ENCODE peak calls at places on chromosomes 11 and 22, in four cellular contexts. I, K, M and V are unnamed samples.

GRCh38 chr22:39087098-39087497 is 9.9 kb upstream of the APOBEC3H start:
- DNase-seq in I (no peak), K (no peak), M (no peak), V (no peak)

GRCh38 chr22:33654173-33654890 is 265.9 kb downstream of the LARGE1 start:
- DNase-seq in I (no peak), K (no peak), M (no peak), V (no peak)

GRCh38 chr11:119591836-119592310 is 137.1 kb downstream of the NECTIN1 start:
- DNase-seq in I (no peak), K (no peak), M (no peak), V (no peak)

GRCh38 chr11:68420171-68420570 is 40.4 kb upstream of the PPP6R3 start:
- DNase-seq in I (no peak), K (no peak), M (no peak), V (no peak)

GRCh38 chr11:47442514-47442913 is 6.4 kb downstream of the RAPSN start:
- DNase-seq in I (no peak), K (no peak), M (no peak), V (no peak)

GRCh38 chr11:121321614-121322243 is 29.2 kb downstream of the SC5D start:
- DNase-seq in I (no peak), K (peak; percentile 28), M (no peak), V (no peak)

GRCh38 chr11:93875637-93876036 is 25.2 kb upstream of the VSTM5 start:
- DNase-seq in I (no peak), K (no peak), M (no peak), V (no peak)

GRCh38 chr11:64787526-64788320 is 9.4 kb upstream of the SF1 start:
- DNase-seq in I (peak; percentile 72), K (peak; percentile 27), M (peak; percentile 42), V (no peak)

GRCh38 chr11:4074266-4074665 is 20.3 kb upstream of the RRM1 start:
- DNase-seq in I (no peak), K (no peak), M (no peak), V (no peak)

GRCh38 chr11:26324270-26324669 is 7.7 kb upstream of the ANO3 start:
- DNase-seq in I (no peak), K (no peak), M (no peak), V (no peak)

GRCh38 chr11:1560011-1560579 is 12.0 kb downstream of the DUSP8 start:
- DNase-seq in I (no peak), K (no peak), M (no peak), V (no peak)

GRCh38 chr11:36364551-36364950 is 68.5 kb downstream of the PRR5L start:
- DNase-seq in I (no peak), K (no peak), M (no peak), V (no peak)

GRCh38 chr11:112751763-112752162 is 209.5 kb upstream of the NCAM1 start:
- DNase-seq in I (no peak), K (no peak), M (no peak), V (no peak)

GRCh38 chr11:112748713-112749481 is 212.3 kb upstream of the NCAM1 start:
- DNase-seq in I (no peak), K (no peak), M (peak; percentile 36), V (no peak)

GRCh38 chr11:112744041-112744440 is 217.2 kb upstream of the NCAM1 start:
- DNase-seq in I (no peak), K (no peak), M (no peak), V (no peak)

GRCh38 chr11:112751312-112751711 is 209.9 kb upstream of the NCAM1 start:
- DNase-seq in I (no peak), K (no peak), M (no peak), V (no peak)

DNA sequence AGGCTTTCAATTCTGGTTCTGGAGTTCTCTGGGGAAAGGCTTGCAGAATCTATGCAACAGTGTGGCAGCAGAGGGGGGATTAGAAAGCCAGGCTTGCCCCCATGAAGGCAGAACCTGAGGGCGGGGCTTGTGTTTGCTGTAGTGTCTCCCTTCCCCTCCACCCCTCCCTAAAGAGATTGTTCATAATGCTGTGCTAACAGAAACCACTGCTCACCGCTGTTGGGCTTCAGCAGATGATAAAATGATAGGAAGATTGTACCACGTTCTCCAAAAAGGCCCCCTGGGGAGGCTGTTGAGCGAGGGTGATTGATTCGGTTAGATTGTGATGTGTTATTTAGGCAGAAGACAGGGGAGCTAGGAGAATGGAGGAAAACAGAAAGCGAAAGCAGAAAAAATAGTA is 215.3 kb upstream of the NCAM1 start:
- DNase-seq in I (no peak), K (no peak), M (no peak), V (no peak)
- H3K27me3 ChIP-seq in I (no peaks in the 10 kb centered on the region), K (peaks cover 12% of the 10 kb centered on the region), M (no peaks in the 10 kb centered on the region), V (peaks cover 4% of the 10 kb centered on the region)

DNA sequence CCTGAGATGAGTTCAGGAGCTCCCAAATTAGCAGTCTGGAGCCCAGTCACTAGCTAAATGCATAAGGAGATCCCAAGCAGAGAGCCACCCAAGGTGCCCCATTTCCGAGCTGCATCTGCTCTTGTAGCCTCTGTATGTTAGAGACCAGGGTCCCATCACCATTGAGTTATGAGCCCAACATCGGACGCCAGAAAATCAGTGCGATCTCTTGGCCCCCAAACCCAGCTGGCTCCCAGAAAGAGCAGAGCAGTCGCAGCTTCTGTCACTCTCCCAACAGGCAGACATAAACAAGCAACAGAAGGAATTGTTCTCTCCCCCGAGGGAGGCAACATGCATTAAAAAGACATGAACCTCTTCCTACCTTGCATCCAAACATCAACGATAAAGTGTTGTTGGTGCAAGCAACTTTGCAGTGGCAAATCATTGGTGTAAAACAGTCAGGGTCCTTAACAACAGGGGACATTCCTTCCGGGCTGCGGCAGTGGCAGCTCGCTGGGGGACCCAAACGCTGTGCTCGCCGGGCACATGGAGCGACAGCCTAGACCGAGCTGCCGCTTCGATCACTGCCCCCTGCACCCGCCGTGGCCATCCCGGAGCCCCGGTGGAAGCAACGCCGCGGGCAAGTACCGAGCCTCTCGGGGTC is 907.1 kb downstream of the DLG2 start:
- DNase-seq in I (no peak), K (no peak), M (peak; percentile 10), V (no peak)
- H3K4me3 ChIP-seq in I (peak overlapping the region; percentile 44), K (peak overlapping the region; percentile 8), M (peak overlapping the region; percentile 49), V (peak overlapping the region; percentile 49)

DNA sequence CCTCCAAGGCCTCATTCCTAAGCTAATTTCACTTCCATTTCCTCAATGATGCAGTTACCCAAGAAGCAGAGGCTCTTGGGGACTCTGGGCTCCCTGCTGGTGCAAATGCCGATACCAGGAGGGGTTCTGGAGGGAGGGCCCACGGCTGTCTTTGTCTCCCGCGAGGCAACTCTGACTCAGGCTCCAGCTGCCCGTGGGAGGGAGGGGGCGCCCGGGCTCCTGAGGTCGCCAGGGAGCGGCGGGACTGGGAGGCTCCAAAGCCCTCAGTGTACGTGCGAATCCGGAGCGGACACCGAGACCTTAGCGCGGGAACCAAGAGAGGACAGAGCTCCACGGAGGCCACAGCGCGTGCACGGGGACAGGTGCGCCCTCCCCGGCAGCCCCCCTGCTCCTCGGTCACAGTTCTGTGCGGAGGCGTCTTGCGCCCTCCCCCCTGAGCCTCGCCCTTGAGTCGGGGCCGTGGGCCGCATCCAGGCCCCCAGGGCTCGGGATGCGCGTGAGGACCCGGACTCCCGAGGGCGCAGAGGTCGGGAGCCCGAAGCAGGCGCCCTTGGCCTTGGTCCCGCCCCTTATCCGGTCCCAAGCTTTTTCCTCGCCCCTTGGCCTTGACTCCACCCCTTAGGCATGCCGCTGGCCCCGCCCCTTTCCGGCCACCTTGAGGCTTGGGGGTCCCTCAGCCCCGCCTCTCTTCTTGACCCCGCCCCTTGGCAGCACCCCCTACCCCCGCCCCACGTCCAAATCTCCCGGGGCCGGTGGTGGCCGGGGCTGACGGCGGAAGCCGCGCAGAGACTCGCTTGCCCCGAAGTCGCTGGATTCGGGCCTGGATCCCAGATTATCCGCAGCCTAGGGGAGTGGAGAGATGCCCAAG is 4.7 kb upstream of the SHISA8 start:
- DNase-seq in I (peak; percentile 52), K (no peak), M (peak; percentile 57), V (no peak)
- TF ChIP-seq CTCF in I (no peak), K (no peak), M (no peak), V (no peak)

GRCh38 chr11:31841435-31841834 is 30.3 kb upstream of the PAX6 start:
- DNase-seq in I (no peak), K (no peak), M (no peak), V (no peak)
- H3K27me3 ChIP-seq in I (peaks cover 3% of the 10 kb centered on the region), K (peaks cover 10% of the 10 kb centered on the region), M (no peaks in the 10 kb centered on the region), V (no peaks in the 10 kb centered on the region)